ENCODE peak calls at places on chromosome 17, in nine cellular contexts. I, Q, Z, J, V, U, A, B and H are unnamed samples.

GRCh38 chr17:19255279-19255678 is 18.1 kb downstream of the EPN2 start:
- DNase-seq in J (no peak), B (no peak), V (no peak), U (no peak), A (no peak), Q (no peak), Z (no peak), I (no peak), H (no peak)

GRCh38 chr17:79044462-79044861 is 20.5 kb downstream of the C1QTNF1 start:
- DNase-seq in Z (no peak), B (no peak), I (no peak), V (no peak), Q (no peak), U (no peak), A (no peak), J (no peak), H (no peak)

GRCh38 chr17:1162116-1162855 is 17.5 kb downstream of the ABR start:
- DNase-seq in Q (no peak), B (no peak), J (no peak), V (no peak), U (no peak), I (no peak), Z (no peak), A (no peak), H (no peak)

GRCh38 chr17:38402897-38403296 is 25.4 kb upstream of the ARHGAP23 start:
- DNase-seq in Q (no peak), J (no peak), U (no peak), I (no peak), V (no peak), A (no peak), Z (no peak), B (no peak), H (no peak)

GRCh38 chr17:3770471-3770870 is 30.5 kb downstream of the ITGAE start:
- DNase-seq in J (no peak), A (no peak), Q (no peak), I (no peak), Z (no peak), B (peak), V (no peak), U (no peak), H (peak)

GRCh38 chr17:75459590-75460267 is 3.3 kb downstream of the TMEM94 start:
- DNase-seq in I (no peak), B (peak), Q (no peak), U (no peak), Z (no peak), A (no peak), V (no peak), J (peak), H (peak)

GRCh38 chr17:67525239-67526135 is 148.4 kb downstream of the PITPNC1 start:
- DNase-seq in J (no peak), Q (no peak), U (no peak), A (no peak), B (no peak), V (no peak), Z (no peak), I (no peak), H (no peak)

GRCh38 chr17:83117594-83117993 is 38.2 kb downstream of the METRNL start:
- DNase-seq in Q (no peak), A (no peak), Z (no peak), U (no peak), J (no peak), B (peak), I (no peak), V (no peak), H (no peak)

GRCh38 chr17:26765860-26766709 is 527.8 kb upstream of the WSB1 start:
- DNase-seq in Q (no peak), Z (no peak), V (no peak), I (no peak), A (no peak), J (no peak), B (no peak), U (no peak), H (no peak)

GRCh38 chr17:50050431-50051032 is 5.4 kb upstream of the ITGA3 start:
- DNase-seq in Z (no peak), B (no peak), U (no peak), V (no peak), J (no peak), Q (no peak), A (no peak), I (no peak), H (no peak)

GRCh38 chr17:80365001-80365965 is 49.7 kb upstream of the ENDOV start:
- DNase-seq in Z (no peak), A (no peak), J (no peak), Q (no peak), U (no peak), I (no peak), V (no peak), B (no peak), H (no peak)

GRCh38 chr17:43216762-43217613 is 5.3 kb downstream of the TMEM106A start:
- DNase-seq in Q (no peak), V (no peak), Z (no peak), I (no peak), B (no peak), A (no peak), U (no peak), J (no peak), H (no peak)

GRCh38 chr17:38922538-38923291 is 2.7 kb upstream of the LASP1NB start:
- DNase-seq in Q (peak), A (peak), V (no peak), I (peak), Z (no peak), B (no peak), J (no peak), U (no peak), H (no peak)

GRCh38 chr17:8922451-8922850 is 43.1 kb downstream of the PIK3R5 start:
- DNase-seq in I (no peak), B (peak), J (no peak), Z (peak), Q (no peak), V (peak), A (no peak), U (peak), H (no peak)

GRCh38 chr17:31758646-31759045 is 100.4 kb downstream of the COPRS start:
- DNase-seq in J (no peak), I (no peak), V (no peak), Z (no peak), B (no peak), U (no peak), Q (no peak), A (no peak), H (no peak)

GRCh38 chr17:46794318-46794717 is 24.2 kb downstream of the WNT3 start:
- DNase-seq in J (no peak), U (no peak), I (no peak), Z (no peak), Q (peak), A (no peak), B (no peak), V (no peak), H (no peak)

GRCh38 chr17:18921912-18922451 is 30.0 kb upstream of the SLC5A10 start:
- DNase-seq in V (peak), Q (peak), Z (peak), I (peak), B (no peak), J (peak), U (peak), A (no peak), H (peak)

GRCh38 chr17:75822119-75822799 is 21.9 kb downstream of the UNC13D start:
- DNase-seq in U (no peak), V (no peak), A (no peak), B (no peak), Z (no peak), J (peak), I (peak), Q (peak), H (no peak)

GRCh38 chr17:28946239-28946638 is 5.1 kb downstream of the PHF12 start:
- DNase-seq in J (no peak), B (no peak), U (peak), V (no peak), A (no peak), Q (no peak), Z (no peak), I (no peak), H (no peak)

GRCh38 chr17:8702996-8703395 is 41.6 kb downstream of the CCDC42 start:
- DNase-seq in Z (no peak), B (no peak), Q (no peak), A (no peak), V (no peak), I (no peak), U (no peak), J (no peak), H (no peak)

GRCh38 chr17:19296786-19297778 is 59.9 kb downstream of the EPN2 start:
- DNase-seq in U (no peak), J (no peak), Q (no peak), I (no peak), V (no peak), Z (no peak), B (no peak), A (no peak), H (no peak)

GRCh38 chr17:75549246-75550138 is 24.0 kb downstream of the LLGL2 start:
- DNase-seq in V (no peak), Z (no peak), U (no peak), J (no peak), Q (peak), I (peak), B (no peak), A (peak), H (no peak)

GRCh38 chr17:81837641-81838040 is 2.8 kb upstream of the PPP1R27 start:
- DNase-seq in V (no peak), Q (no peak), Z (no peak), J (no peak), U (no peak), A (no peak), I (no peak), B (peak), H (no peak)

GRCh38 chr17:49585422-49586027 is 9.9 kb downstream of the NXPH3 start:
- DNase-seq in V (no peak), U (no peak), Q (no peak), A (no peak), Z (no peak), J (no peak), I (peak), B (no peak), H (no peak)

GRCh38 chr17:38713456-38713855 is 8.4 kb downstream of the MLLT6 start:
- DNase-seq in J (no peak), U (no peak), Q (no peak), Z (no peak), B (no peak), I (no peak), V (no peak), A (peak), H (no peak)

GRCh38 chr17:79574108-79574507 is 36.7 kb downstream of the RBFOX3 start:
- DNase-seq in Q (no peak), U (no peak), A (no peak), B (no peak), J (no peak), I (no peak), V (no peak), Z (no peak), H (no peak)

GRCh38 chr17:55420067-55420775 is 1.4 kb downstream of the MMD start:
- DNase-seq in Z (no peak), Q (no peak), J (no peak), U (no peak), A (no peak), I (no peak), B (peak), V (no peak), H (peak)

GRCh38 chr17:81057079-81057730 is 22.3 kb downstream of the BAIAP2 start:
- DNase-seq in J (no peak), B (peak), Z (no peak), Q (peak), I (peak), V (no peak), A (no peak), U (no peak), H (no peak)

GRCh38 chr17:27088767-27089078 is 205.2 kb upstream of the WSB1 start:
- DNase-seq in Z (no peak), I (no peak), U (no peak), A (no peak), B (no peak), J (no peak), Q (no peak), V (no peak), H (no peak)

GRCh38 chr17:2357931-2358434 is 20.7 kb downstream of the SGSM2 start:
- DNase-seq in Q (no peak), A (no peak), I (no peak), U (no peak), J (no peak), Z (no peak), V (no peak), B (no peak), H (no peak)

GRCh38 chr17:42248351-42249179 is 27.6 kb downstream of the STAT5B start:
- DNase-seq in J (peak), A (no peak), I (no peak), B (peak), U (no peak), Q (peak), Z (peak), V (no peak), H (peak)

GRCh38 chr17:67168485-67168884 is 76.5 kb downstream of the HELZ start:
- DNase-seq in I (no peak), J (no peak), A (no peak), U (no peak), Z (no peak), B (no peak), Q (no peak), V (no peak), H (no peak)

GRCh38 chr17:27475981-27476895 is 20.0 kb downstream of the KSR1 start:
- DNase-seq in J (no peak), Z (no peak), Q (peak), U (no peak), V (no peak), B (no peak), I (no peak), A (no peak), H (no peak)

GRCh38 chr17:80254396-80255241 is 6.0 kb upstream of the RNF213 start:
- DNase-seq in I (peak), Q (peak), J (peak), B (peak), V (no peak), U (peak), A (no peak), Z (peak), H (peak)

GRCh38 chr17:39461911-39462641 is 790 bp downstream of the CDK12 start:
- DNase-seq in Q (no peak), U (no peak), Z (no peak), V (no peak), A (peak), I (peak), B (peak), J (peak), H (no peak)

GRCh38 chr17:45852535-45853297 is 8.0 kb downstream of the SPPL2C start:
- DNase-seq in J (peak), A (peak), B (peak), V (no peak), I (peak), U (peak), Q (peak), Z (peak), H (peak)

GRCh38 chr17:39573447-39574298 is 34.0 kb downstream of the NEUROD2 start:
- DNase-seq in I (peak), Z (no peak), U (peak), J (no peak), A (peak), Q (peak), B (peak), V (no peak), H (peak)

GRCh38 chr17:75188614-75189013 is 5.9 kb upstream of the SUMO2 start:
- DNase-seq in A (no peak), J (no peak), U (no peak), B (no peak), V (no peak), Q (no peak), I (no peak), Z (no peak), H (no peak)

GRCh38 chr17:57455063-57455914 is 199.0 kb downstream of the MSI2 start:
- DNase-seq in J (no peak), U (no peak), A (no peak), V (no peak), B (peak), Q (peak), Z (no peak), I (no peak), H (peak)

GRCh38 chr17:16283705-16284104 is 66.7 kb downstream of the PIGL start:
- DNase-seq in J (no peak), Q (no peak), B (no peak), Z (no peak), U (no peak), I (no peak), V (no peak), A (no peak), H (no peak)

GRCh38 chr17:16286947-16287562 is 66.2 kb downstream of the CENPV start:
- DNase-seq in I (peak), Z (no peak), Q (no peak), V (no peak), A (peak), U (no peak), J (no peak), B (peak), H (peak)

GRCh38 chr17:16286009-16286946 is 67.0 kb downstream of the CENPV start:
- DNase-seq in V (no peak), U (peak), Q (peak), I (peak), J (no peak), B (peak), Z (peak), A (peak), H (peak)

GRCh38 chr17:16287563-16288027 is 65.7 kb downstream of the CENPV start:
- DNase-seq in V (no peak), Z (peak), J (no peak), U (no peak), B (peak), A (no peak), Q (no peak), I (peak), H (peak)

DNA sequence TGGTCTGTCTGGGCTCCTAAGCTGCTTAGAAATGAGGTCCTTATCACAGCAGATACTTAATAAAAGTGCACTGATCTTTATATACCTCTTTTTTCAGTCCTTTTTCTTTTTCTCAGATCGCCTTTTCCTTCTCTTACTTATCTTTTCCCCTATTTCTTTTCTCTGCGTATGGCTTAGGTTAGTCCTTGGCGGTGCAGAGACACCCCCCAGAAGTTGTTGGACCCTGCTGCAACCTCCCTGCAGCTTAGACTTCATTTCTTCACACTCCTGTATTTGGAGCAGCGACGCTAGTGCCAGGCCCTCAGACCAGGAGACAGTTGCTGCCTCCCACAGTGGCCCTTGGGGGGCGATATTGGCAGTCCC is 67.6 kb downstream of the CENPV start:
- DNase-seq in Q (no peak), J (no peak), A (no peak), B (no peak), U (no peak), V (no peak), Z (no peak), I (no peak), H (no peak)
- TF ChIP-seq CTCF in Q (no peak), J (no peak), A (peak), B (peak), U (peak), V (no peak), Z (peak), I (peak), H (peak)

GRCh38 chr17:60901222-60901621 is 223.6 kb downstream of the BCAS3 start:
- DNase-seq in Z (no peak), J (no peak), V (no peak), U (no peak), A (no peak), B (no peak), I (no peak), Q (no peak), H (no peak)
- TF ChIP-seq CTCF in Z (peak), J (no peak), V (no peak), U (no peak), A (no peak), B (no peak), I (no peak), Q (no peak), H (no peak)

GRCh38 chr17:63490858-63491400 is 14.1 kb downstream of the ACE start:
- DNase-seq in B (no peak), U (no peak), Z (no peak), I (no peak), A (no peak), J (no peak), Q (no peak), V (no peak), H (no peak)
- TF ChIP-seq CTCF in B (no peak), U (no peak), Z (no peak), I (no peak), A (no peak), J (no peak), Q (no peak), V (no peak), H (no peak)

GRCh38 chr17:17568772-17569195 is 22.7 kb downstream of the PEMT start:
- DNase-seq in J (peak), A (peak), V (no peak), B (peak), I (peak), U (no peak), Z (no peak), Q (peak), H (peak)
- TF ChIP-seq CTCF in J (peak), A (peak), V (peak), B (peak), I (peak), U (peak), Z (peak), Q (peak), H (peak)

GRCh38 chr17:72530409-72530808 is 409.6 kb downstream of the SOX9 start:
- DNase-seq in B (no peak), Q (no peak), V (no peak), Z (no peak), J (no peak), I (no peak), A (no peak), U (no peak), H (no peak)

GRCh38 chr17:72528683-72529082 is 407.9 kb downstream of the SOX9 start:
- DNase-seq in U (no peak), Z (no peak), B (no peak), V (no peak), J (no peak), I (no peak), A (no peak), Q (no peak), H (no peak)

GRCh38 chr17:72531729-72532128 is 410.9 kb downstream of the SOX9 start:
- DNase-seq in A (no peak), Z (no peak), I (no peak), U (no peak), B (no peak), V (no peak), Q (no peak), J (no peak), H (no peak)

GRCh38 chr17:72527819-72528218 is 407.0 kb downstream of the SOX9 start:
- DNase-seq in I (no peak), B (no peak), U (no peak), A (no peak), J (no peak), Z (no peak), Q (no peak), V (no peak), H (no peak)

DNA sequence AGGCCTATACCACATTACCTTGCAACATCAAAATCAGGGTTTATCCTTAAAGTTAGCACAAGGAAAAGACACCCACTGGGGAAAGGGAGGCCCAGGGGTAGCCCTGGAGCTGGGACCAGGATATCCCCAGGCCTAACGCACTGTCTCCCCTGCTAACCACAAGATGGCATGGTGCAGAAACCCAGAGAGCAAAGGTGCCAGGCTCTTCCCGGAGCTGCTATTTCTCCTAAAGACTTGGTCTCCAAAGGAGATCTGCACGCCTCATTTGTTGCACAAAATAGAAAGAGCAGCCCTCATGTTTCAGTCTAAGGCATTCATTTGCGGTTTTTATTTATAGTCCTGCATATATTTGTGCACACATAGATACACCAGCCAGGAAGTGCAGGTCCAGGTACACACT is 408.6 kb downstream of the SOX9 start:
- DNase-seq in I (no peak), A (no peak), B (no peak), Q (no peak), V (no peak), J (peak), U (no peak), Z (no peak), H (no peak)
- TF ChIP-seq CTCF in I (no peak), A (peak), B (no peak), Q (no peak), V (no peak), J (no peak), U (no peak), Z (no peak), H (no peak)

GRCh38 chr17:74176546-74177001 is 26.9 kb upstream of the RPL38 start:
- DNase-seq in Q (peak), A (peak), I (peak), U (no peak), Z (no peak), J (peak), V (no peak), B (peak), H (peak)
- TF ChIP-seq CTCF in Q (peak), A (peak), I (peak), U (peak), Z (peak), J (peak), V (peak), B (peak), H (peak)